ENCODE peak calls at places on chromosomes 11 and 22, in six cellular contexts. Q, H, B, G, C and R are unnamed samples.

GRCh38 chr11:101748572-101748971 is 164.8 kb upstream of the TRPC6 start:
- DNase-seq in H (no peak), C (no peak), G (no peak), B (no peak), Q (no peak), R (no peak)

GRCh38 chr22:37178350-37179125 is 9.5 kb downstream of the C1QTNF6 start:
- DNase-seq in C (no peak), G (peak), B (peak), H (no peak), Q (no peak), R (no peak)

GRCh38 chr11:120272303-120272702 is 32.4 kb downstream of the POU2F3 start:
- DNase-seq in Q (no peak), B (peak), G (no peak), H (no peak), C (no peak), R (no peak)

GRCh38 chr11:71304491-71304890 is 52.1 kb upstream of the SHANK2 start:
- DNase-seq in H (no peak), G (no peak), B (no peak), C (no peak), Q (no peak), R (no peak)

GRCh38 chr11:67483901-67484665 is 1.3 kb downstream of the AIP start:
- DNase-seq in B (no peak), C (peak), G (no peak), Q (no peak), H (no peak), R (peak)

GRCh38 chr11:36463781-36464180 is 46.3 kb downstream of the TRAF6 start:
- DNase-seq in H (no peak), Q (no peak), G (no peak), B (no peak), C (no peak), R (no peak)

GRCh38 chr11:60169264-60169915 is 13.5 kb downstream of the MS4A6A start:
- DNase-seq in C (peak), G (peak), B (peak), H (no peak), Q (peak), R (peak)

GRCh38 chr11:40129276-40129675 is 1330.2 kb downstream of the LRRC4C start:
- DNase-seq in B (no peak), Q (no peak), G (no peak), C (no peak), H (no peak), R (peak)

GRCh38 chr22:43880743-43881055 is 11.1 kb downstream of the PNPLA5 start:
- DNase-seq in Q (no peak), B (no peak), G (no peak), C (no peak), H (no peak), R (no peak)

GRCh38 chr11:45154276-45154675 is 7.8 kb downstream of the PRDM11 start:
- DNase-seq in B (no peak), C (no peak), Q (no peak), G (no peak), H (no peak), R (no peak)

GRCh38 chr11:35035894-35036408 is 103.0 kb upstream of the CD44 start:
- DNase-seq in G (no peak), C (peak), Q (no peak), B (peak), H (peak), R (peak)

GRCh38 chr22:46936378-46936916 is 174.0 kb downstream of the TBC1D22A start:
- DNase-seq in Q (no peak), B (no peak), H (no peak), G (peak), C (no peak), R (no peak)

GRCh38 chr11:123187670-123188507 is 7.2 kb downstream of the CLMP start:
- DNase-seq in C (no peak), B (peak), Q (no peak), G (no peak), H (no peak), R (no peak)

GRCh38 chr11:119641991-119642745 is 86.8 kb downstream of the NECTIN1 start:
- DNase-seq in H (no peak), Q (peak), C (peak), G (peak), B (peak), R (peak)

GRCh38 chr11:16527525-16528246 is 171.3 kb upstream of the SOX6 start:
- DNase-seq in G (no peak), H (no peak), B (no peak), C (no peak), Q (no peak), R (no peak)

GRCh38 chr11:69156218-69156639 is 494 bp downstream of the SMIM38 start:
- DNase-seq in H (no peak), B (no peak), C (peak), G (no peak), Q (no peak), R (no peak)

GRCh38 chr11:119691020-119691666 is 37.9 kb downstream of the NECTIN1 start:
- DNase-seq in Q (no peak), C (no peak), G (no peak), H (no peak), B (no peak), R (peak)

GRCh38 chr22:17786435-17787158 is 12.3 kb upstream of the BID start:
- DNase-seq in H (no peak), G (peak), C (peak), B (peak), Q (no peak), R (peak)

GRCh38 chr11:80320226-80320625 is 879.4 kb upstream of the TENM4 start:
- DNase-seq in G (no peak), B (no peak), Q (no peak), C (no peak), H (no peak), R (no peak)

GRCh38 chr11:15327786-15328231 is 213.1 kb downstream of the INSC start:
- DNase-seq in G (peak), H (no peak), Q (peak), B (no peak), C (peak), R (peak)

GRCh38 chr11:63710476-63711217 is 29.3 kb downstream of the RTN3 start:
- DNase-seq in Q (no peak), H (no peak), B (peak), C (peak), G (no peak), R (no peak)

GRCh38 chr11:117523680-117524079 is 196.0 kb downstream of the CEP164 start:
- DNase-seq in G (no peak), C (no peak), Q (no peak), B (no peak), H (no peak), R (no peak)

GRCh38 chr11:123314972-123315371 is 115.1 kb upstream of the GRAMD1B start:
- DNase-seq in G (no peak), C (no peak), B (no peak), H (no peak), Q (no peak), R (no peak)

GRCh38 chr11:12818333-12819015 is 144.3 kb downstream of the TEAD1 start:
- DNase-seq in B (no peak), C (no peak), Q (no peak), H (no peak), G (no peak), R (no peak)

GRCh38 chr22:47370448-47371262 is 608.2 kb downstream of the TBC1D22A start:
- DNase-seq in H (no peak), C (no peak), G (no peak), Q (no peak), B (no peak), R (no peak)

GRCh38 chr11:57527056-57527631 is 3.4 kb downstream of the TIMM10 start:
- DNase-seq in G (peak), B (peak), Q (peak), C (peak), H (no peak), R (peak)

GRCh38 chr11:108733479-108734116 is 68.7 kb downstream of the DDX10 start:
- DNase-seq in G (no peak), Q (no peak), B (peak), C (peak), H (peak), R (peak)

GRCh38 chr11:124760205-124760652 is 1.9 kb downstream of the ESAM start:
- DNase-seq in Q (no peak), H (no peak), B (peak), C (no peak), G (no peak), R (no peak)

GRCh38 chr22:41943661-41944209 is 3.2 kb downstream of the CENPM start:
- DNase-seq in C (no peak), G (no peak), B (peak), Q (no peak), H (no peak), R (no peak)

GRCh38 chr11:112172362-112172994 is 2.8 kb upstream of the BCO2 start:
- DNase-seq in H (no peak), C (no peak), G (no peak), B (peak), Q (no peak), R (no peak)

GRCh38 chr11:62266558-62266957 is 3.4 kb upstream of the SCGB2A2 start:
- DNase-seq in H (no peak), C (no peak), G (no peak), Q (no peak), B (peak), R (no peak)

GRCh38 chr22:33325232-33326004 is 267.2 kb upstream of the SYN3 start:
- DNase-seq in C (no peak), H (peak), Q (no peak), B (no peak), G (no peak), R (no peak)

GRCh38 chr11:620201-620600 is 4.5 kb upstream of the IRF7 start:
- DNase-seq in B (no peak), Q (no peak), C (no peak), G (no peak), H (no peak), R (no peak)

GRCh38 chr22:36765943-36766450 is 9.9 kb downstream of the IFT27 start:
- DNase-seq in G (no peak), Q (no peak), B (no peak), H (no peak), C (no peak), R (no peak)

GRCh38 chr11:2265396-2265795 is 5.0 kb downstream of the ASCL2 start:
- DNase-seq in H (peak), B (no peak), G (no peak), C (no peak), Q (no peak), R (peak)

GRCh38 chr11:17827006-17827405 is 92.4 kb downstream of the KCNC1 start:
- DNase-seq in G (peak), B (no peak), C (no peak), H (no peak), Q (peak), R (peak)
- TF ChIP-seq CTCF in G (peak), B (no peak), C (no peak), H (peak), Q (peak), R (peak)

DNA sequence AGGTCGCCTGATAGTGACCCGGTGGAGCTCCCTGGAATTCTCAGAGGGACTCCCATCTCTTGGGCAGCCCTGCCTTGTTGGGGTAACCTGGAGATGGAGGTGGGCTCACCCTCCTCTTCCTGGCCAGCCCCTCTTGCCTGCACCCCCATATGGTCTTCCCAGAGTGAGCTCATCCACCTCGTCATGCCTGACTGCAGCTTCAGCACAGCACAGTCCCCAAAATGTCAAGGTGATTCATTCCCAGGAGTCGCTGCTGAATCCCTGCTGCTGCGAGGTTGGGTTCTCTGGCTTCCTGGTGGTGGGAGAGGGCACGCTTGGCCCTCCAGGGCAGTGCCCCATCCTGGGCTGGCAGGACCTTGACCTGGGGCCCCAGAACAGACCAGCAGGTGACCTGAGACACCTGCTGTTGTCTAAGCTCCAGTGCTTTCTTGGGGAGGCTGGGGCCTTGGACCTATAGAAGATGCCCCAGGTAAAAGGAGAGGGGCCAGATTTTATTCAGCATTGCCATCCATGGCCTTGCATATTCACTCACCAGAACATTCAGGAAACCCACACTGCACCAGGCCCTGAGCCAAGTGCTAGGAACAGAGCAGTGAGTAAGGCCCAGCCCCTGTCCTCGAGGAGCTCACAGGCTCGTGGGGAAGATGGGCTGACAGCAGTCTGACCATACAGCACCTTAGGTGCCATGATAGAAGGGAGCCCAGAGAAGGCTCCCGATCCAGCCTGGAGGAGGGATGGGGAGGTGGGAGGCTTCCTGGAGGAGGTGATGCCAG is 72.9 kb downstream of the CACNA1I start:
- DNase-seq in C (no peak), H (no peak), G (no peak), Q (no peak), B (no peak), R (no peak)
- TF ChIP-seq MAX in C (no peak), H (no peak), G (no peak), Q (no peak), B (no peak), R (no peak)

GRCh38 chr11:8267831-8268529 is 4.3 kb upstream of the LMO1 start:
- DNase-seq in Q (peak), B (no peak), C (no peak), H (no peak), G (no peak), R (no peak)
- TF ChIP-seq MYC in Q (no peak), B (no peak), C (no peak), H (no peak), G (no peak), R (no peak)

GRCh38 chr11:11075515-11076171 is 217.8 kb upstream of the ZBED5 start:
- DNase-seq in B (no peak), G (no peak), Q (no peak), C (no peak), H (no peak), R (no peak)
- TF ChIP-seq CTCF in B (no peak), G (no peak), Q (no peak), C (peak), H (no peak), R (peak)

GRCh38 chr22:26310616-26311015 is 118.4 kb upstream of the ASPHD2 start:
- DNase-seq in H (no peak), B (no peak), G (no peak), C (no peak), Q (no peak), R (no peak)
- TF ChIP-seq MAX in H (no peak), B (no peak), G (no peak), C (no peak), Q (no peak), R (no peak)

DNA sequence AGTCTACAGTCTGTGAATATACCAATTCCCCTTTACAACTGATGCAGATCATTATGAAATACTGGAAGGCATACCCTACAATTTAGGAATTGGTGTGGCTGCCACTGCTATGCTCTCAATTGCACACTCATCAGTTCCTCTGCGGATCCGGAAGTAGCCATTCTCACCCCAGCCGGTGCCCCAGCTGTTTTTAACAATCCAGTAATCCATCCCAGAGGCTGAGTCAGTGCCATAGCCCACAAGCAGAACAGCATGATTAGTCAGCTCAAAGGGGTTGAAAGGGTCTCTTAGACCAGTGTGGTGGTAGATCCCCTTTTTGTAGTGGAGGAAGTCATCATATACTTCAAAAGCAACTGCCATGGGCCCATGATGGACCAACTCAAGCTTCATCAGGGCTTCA is 43.6 kb downstream of the CTSC start:
- DNase-seq in Q (no peak), C (no peak), B (no peak), H (no peak), G (no peak), R (peak)
- TF ChIP-seq MYC in Q (no peak), C (no peak), B (no peak), H (no peak), G (no peak), R (no peak)

DNA sequence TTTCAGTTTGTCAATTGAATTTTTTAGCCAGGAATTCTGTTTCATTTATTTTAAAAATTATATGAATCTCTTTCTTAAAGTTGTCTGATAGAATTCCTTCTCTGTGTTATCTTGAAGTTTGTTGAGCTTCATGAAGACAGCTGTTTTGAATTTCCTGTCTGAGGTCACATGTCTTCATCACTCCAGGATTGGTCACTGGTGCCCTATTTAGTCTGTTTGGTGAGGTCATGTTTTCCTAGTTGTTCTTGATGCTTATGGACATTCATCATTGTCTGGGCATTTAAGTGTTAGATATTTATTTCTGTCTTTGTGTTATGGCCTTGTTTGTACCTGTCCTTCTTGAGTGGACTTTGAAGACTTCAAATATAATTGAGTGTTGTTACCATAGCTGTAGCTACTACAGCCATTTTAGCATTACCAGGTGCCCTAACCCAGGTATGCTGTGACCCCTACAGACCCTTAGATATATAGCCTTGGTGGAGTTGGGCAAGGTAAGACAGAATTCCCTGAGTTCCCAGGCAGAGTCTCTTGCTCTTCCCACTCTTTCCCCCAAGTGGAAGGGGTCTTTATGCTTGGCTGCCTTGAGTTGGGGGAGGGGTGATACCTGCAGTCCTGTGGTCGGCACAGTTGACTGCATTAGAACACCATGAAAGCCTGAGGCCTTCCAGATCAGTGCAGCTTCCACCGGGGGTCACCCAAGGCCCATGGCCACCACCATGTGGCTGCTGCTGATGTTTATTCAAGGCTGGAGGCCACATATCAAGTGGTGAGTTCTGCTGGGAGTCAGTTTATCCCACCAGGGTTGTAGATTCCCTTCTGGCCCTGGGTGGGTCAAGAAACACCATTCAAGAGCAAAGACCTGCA is 229.6 kb downstream of the DYNC2H1 start:
- DNase-seq in G (no peak), B (peak), H (no peak), Q (no peak), C (no peak), R (peak)
- TF ChIP-seq CTCF in G (peak), B (peak), H (no peak), Q (no peak), C (no peak), R (no peak)